ENCODE peak calls at places on chromosomes 13 and 19, in nine cellular contexts. O, J, B, N, X, D, A, P and T are unnamed samples.

GRCh38 chr13:30739646-30740642 is 4.6 kb downstream of the ALOX5AP start:
- DNase-seq in O (peak; percentile 61), J (peak; percentile 64), B (no peak), N (no peak), X (no peak), D (peak; percentile 90), A (peak; percentile 33), P (peak; percentile 76), T (no peak)

GRCh38 chr13:59680429-59681024 is 483.2 kb downstream of the DIAPH3 start:
- DNase-seq in O (no peak), J (no peak), B (no peak), N (peak; percentile 20), X (no peak), D (peak; percentile 37), A (no peak), P (peak; percentile 45), T (no peak)

GRCh38 chr13:71610876-71611275 is 256.1 kb downstream of the DACH1 start:
- DNase-seq in O (no peak), J (no peak), B (no peak), N (peak; percentile 31), X (no peak), D (no peak), A (no peak), P (no peak), T (no peak)

GRCh38 chr19:5541456-5541855 is 26.3 kb downstream of the TINCR start:
- DNase-seq in O (no peak), J (no peak), B (no peak), N (no peak), X (peak; percentile 44), D (no peak), A (no peak), P (peak; percentile 26), T (no peak)

GRCh38 chr19:33767898-33768413 is 28.7 kb upstream of the KCTD15 start:
- DNase-seq in O (no peak), J (no peak), B (no peak), N (no peak), X (no peak), D (peak; percentile 22), A (no peak), P (peak; percentile 24), T (no peak)

GRCh38 chr19:2103308-2103707 is 6.6 kb downstream of the IZUMO4 start:
- DNase-seq in O (no peak), J (no peak), B (no peak), N (no peak), X (no peak), D (no peak), A (no peak), P (no peak), T (no peak)

GRCh38 chr13:66585669-66586203 is 644.4 kb downstream of the PCDH9 start:
- DNase-seq in O (no peak), J (no peak), B (no peak), N (no peak), X (no peak), D (no peak), A (no peak), P (no peak), T (no peak)

GRCh38 chr13:111217661-111218060 is 102.6 kb downstream of the ARHGEF7 start:
- DNase-seq in O (no peak), J (no peak), B (no peak), N (no peak), X (no peak), D (no peak), A (no peak), P (no peak), T (peak; percentile 37)

GRCh38 chr13:51243832-51244231 is 21.6 kb downstream of the FAM124A start:
- DNase-seq in O (no peak), J (no peak), B (no peak), N (peak; percentile 27), X (no peak), D (no peak), A (no peak), P (no peak), T (no peak)

GRCh38 chr13:83414393-83414792 is 467.9 kb downstream of the SLITRK1 start:
- DNase-seq in O (no peak), J (no peak), B (no peak), N (no peak), X (no peak), D (no peak), A (no peak), P (no peak), T (no peak)

GRCh38 chr13:113464476-113464875 is 11.2 kb upstream of the ADPRHL1 start:
- DNase-seq in O (no peak), J (no peak), B (no peak), N (no peak), X (no peak), D (no peak), A (no peak), P (no peak), T (no peak)

GRCh38 chr13:104635879-104636278 is 1569.7 kb upstream of the SLC10A2 start:
- DNase-seq in O (no peak), J (no peak), B (no peak), N (no peak), X (no peak), D (no peak), A (no peak), P (no peak), T (no peak)

GRCh38 chr13:73872397-73872796 is 261.8 kb downstream of the KLF12 start:
- DNase-seq in O (no peak), J (no peak), B (no peak), N (no peak), X (no peak), D (no peak), A (no peak), P (no peak), T (no peak)

GRCh38 chr13:80413611-80414010 is 72.7 kb upstream of the SPRY2 start:
- DNase-seq in O (no peak), J (no peak), B (no peak), N (no peak), X (no peak), D (no peak), A (no peak), P (no peak), T (no peak)

GRCh38 chr13:38582133-38582532 is 104.7 kb upstream of the FREM2 start:
- DNase-seq in O (peak; percentile 1), J (no peak), B (no peak), N (peak; percentile 67), X (no peak), D (peak; percentile 40), A (no peak), P (peak; percentile 45), T (no peak)